ENCODE peak calls at places on chromosome 5, in eight cellular contexts. R is astrocyte of the spinal cord, K is HL-60, W is AG04450, M is hepatocyte, C is left lung, F is K562, G is AG10803. J is an unnamed sample.

GRCh38 chr5:74382864-74383618 is 257.5 kb downstream of the ENC1 start:
- DNase-seq in R (peak), K (no peak), W (no peak), M (peak), C (no peak), F (no peak), G (peak), J (no peak)

GRCh38 chr5:157912621-157913325 is 53.8 kb upstream of the CLINT1 start:
- DNase-seq in R (no peak), K (no peak), W (no peak), M (peak), C (peak), F (no peak), G (no peak), J (no peak)

GRCh38 chr5:156824241-156824640 is 25.9 kb upstream of the PPP1R2B start:
- DNase-seq in R (no peak), K (no peak), W (no peak), M (no peak), C (no peak), F (no peak), G (no peak), J (no peak)

GRCh38 chr5:143124593-143124992 is 278.9 kb downstream of the NR3C1 start:
- DNase-seq in R (no peak), K (peak), W (no peak), M (no peak), C (no peak), F (peak), G (no peak), J (no peak)

GRCh38 chr5:125002727-125003598 is 256.5 kb upstream of the ZNF608 start:
- DNase-seq in R (no peak), K (no peak), W (no peak), M (no peak), C (no peak), F (no peak), G (no peak), J (no peak)

GRCh38 chr5:127492854-127493738 is 24.3 kb upstream of the PRRC1 start:
- DNase-seq in R (peak), K (no peak), W (no peak), M (peak), C (no peak), F (peak), G (peak), J (peak)

GRCh38 chr5:55407059-55407684 is 99.4 kb downstream of the MTREX start:
- DNase-seq in R (peak), K (peak), W (peak), M (peak), C (no peak), F (no peak), G (peak), J (peak)

GRCh38 chr5:97544279-97545077 is 361.4 kb upstream of the RIOK2 start:
- DNase-seq in R (no peak), K (no peak), W (no peak), M (no peak), C (no peak), F (no peak), G (peak), J (peak)

GRCh38 chr5:39716532-39716971 is 291.8 kb upstream of the DAB2 start:
- DNase-seq in R (peak), K (peak), W (no peak), M (peak), C (peak), F (peak), G (peak), J (peak)

GRCh38 chr5:54305737-54306136 is 4.6 kb downstream of the ARL15 start:
- DNase-seq in R (no peak), K (no peak), W (no peak), M (no peak), C (no peak), F (no peak), G (no peak), J (no peak)

GRCh38 chr5:54669285-54669684 is 151.7 kb downstream of the SNX18 start:
- DNase-seq in R (peak), K (no peak), W (peak), M (no peak), C (no peak), F (no peak), G (peak), J (peak)

GRCh38 chr5:123545506-123545905 is 33.5 kb downstream of the CSNK1G3 start:
- DNase-seq in R (no peak), K (no peak), W (no peak), M (no peak), C (no peak), F (peak), G (peak), J (peak)

GRCh38 chr5:189486-189885 is 1.8 kb upstream of the LRRC14B start:
- DNase-seq in R (no peak), K (no peak), W (no peak), M (no peak), C (no peak), F (no peak), G (no peak), J (no peak)

GRCh38 chr5:143955140-143955539 is 143.2 kb downstream of the HMHB1 start:
- DNase-seq in R (peak), K (no peak), W (no peak), M (no peak), C (no peak), F (no peak), G (peak), J (peak)

GRCh38 chr5:134224905-134225779 is 731 bp downstream of the PPP2CA start:
- DNase-seq in R (peak), K (peak), W (no peak), M (peak), C (peak), F (peak), G (peak), J (peak)

GRCh38 chr5:174910245-174910737 is 185.9 kb downstream of the MSX2 start:
- DNase-seq in R (peak), K (peak), W (peak), M (peak), C (peak), F (peak), G (peak), J (peak)

GRCh38 chr5:140875085-140876065 is at the start of gene PCDHA12:
- DNase-seq in R (no peak), K (no peak), W (no peak), M (peak), C (no peak), F (no peak), G (no peak), J (no peak)

GRCh38 chr5:58933891-58934628 is 351.2 kb downstream of the RAB3C start:
- DNase-seq in R (no peak), K (no peak), W (no peak), M (no peak), C (no peak), F (no peak), G (no peak), J (no peak)

DNA sequence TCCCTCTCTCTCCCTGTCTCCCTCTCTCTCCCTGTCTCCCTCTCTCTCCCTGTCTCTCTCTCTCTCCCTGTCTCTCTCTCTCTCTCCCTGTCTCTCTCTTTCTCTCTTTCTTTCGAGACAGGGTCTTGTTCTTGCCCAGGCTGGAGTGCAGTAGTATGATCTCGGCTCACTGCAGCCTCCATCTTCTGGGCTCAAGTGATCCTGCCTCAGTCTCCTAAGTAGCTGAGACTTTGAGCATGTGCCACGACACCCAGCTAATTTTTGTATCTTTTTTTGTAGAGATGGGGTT is 14.3 kb downstream of the TRIO start:
- DNase-seq in R (no peak), K (no peak), W (no peak), M (no peak), C (no peak), F (no peak), G (no peak), J (no peak)
- H3K4me3 ChIP-seq in R (peak), K (no peak), W (peak), M (no peak), C (no peak), F (no peak), G (peak), J (no peak)

GRCh38 chr5:151155149-151155776 is 2.3 kb downstream of the ANXA6 start:
- DNase-seq in R (no peak), K (peak), W (no peak), M (no peak), C (no peak), F (no peak), G (peak), J (peak)

GRCh38 chr5:151157426-151158286 is at the start of gene ANXA6:
- DNase-seq in R (peak), K (peak), W (peak), M (peak), C (peak), F (peak), G (peak), J (peak)

GRCh38 chr5:151156732-151157402 is 712 bp downstream of the ANXA6 start:
- DNase-seq in R (peak), K (peak), W (no peak), M (peak), C (no peak), F (no peak), G (peak), J (no peak)

GRCh38 chr5:151158287-151158661 is 695 bp upstream of the ANXA6 start:
- DNase-seq in R (no peak), K (no peak), W (no peak), M (peak), C (no peak), F (peak), G (no peak), J (no peak)

GRCh38 chr5:151155777-151156731 is 1.5 kb downstream of the ANXA6 start:
- DNase-seq in R (peak), K (peak), W (no peak), M (peak), C (no peak), F (no peak), G (peak), J (peak)
- TF ChIP-seq CTCF in R (no peak), K (no peak), W (no peak), M (no peak), C (no peak), F (no peak), G (no peak), J (no peak)

GRCh38 chr5:101370240-101370639 is 467.2 kb upstream of the ST8SIA4 start:
- DNase-seq in R (peak), K (no peak), W (no peak), M (no peak), C (no peak), F (no peak), G (no peak), J (no peak)
- H3K4me3 ChIP-seq in R (no peak), K (no peak), W (no peak), M (no peak), C (no peak), F (no peak), G (no peak), J (no peak)

GRCh38 chr5:159951387-159951786 is 35.1 kb downstream of the ADRA1B start:
- DNase-seq in R (peak), K (no peak), W (no peak), M (no peak), C (no peak), F (peak), G (no peak), J (no peak)
- TF ChIP-seq CTCF in R (peak), K (peak), W (peak), M (peak), C (no peak), F (peak), G (no peak), J (peak)

GRCh38 chr5:6302099-6302498 is 76.2 kb downstream of the MED10 start:
- DNase-seq in R (no peak), K (no peak), W (no peak), M (no peak), C (no peak), F (no peak), G (no peak), J (no peak)
- H3K4me3 ChIP-seq in R (no peak), K (no peak), W (no peak), M (no peak), C (no peak), F (no peak), G (no peak), J (no peak)

DNA sequence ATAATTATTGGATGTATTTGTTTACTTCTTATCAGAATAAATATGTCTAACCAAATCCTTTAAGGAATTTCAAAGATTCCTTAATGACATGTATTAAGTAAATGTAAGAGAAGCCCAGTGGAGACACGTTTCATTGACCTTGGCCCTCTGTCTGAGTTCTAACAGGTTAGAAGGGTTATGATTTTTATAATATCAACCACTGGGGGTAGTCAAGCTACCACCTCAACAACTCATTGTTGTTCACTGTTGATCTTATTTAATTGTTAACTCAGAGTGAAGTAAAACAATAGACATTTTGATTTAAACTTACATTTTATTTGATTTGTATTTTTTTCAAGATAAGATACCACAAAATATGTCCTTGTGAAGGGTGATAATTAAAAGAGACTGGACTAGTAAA is 499.2 kb upstream of the COX7C start:
- DNase-seq in R (no peak), K (no peak), W (no peak), M (no peak), C (no peak), F (peak), G (no peak), J (no peak)
- TF ChIP-seq CTCF in R (no peak), K (no peak), W (no peak), M (no peak), C (no peak), F (no peak), G (no peak), J (no peak)